ENCODE peak calls at places on chromosome 16, in eight cellular contexts. One of them, this sample, is unnamed.

GRCh38 chr16:16150117-16150877 is 73.0 kb downstream of the ABCC6 start:
- DNase-seq in stimulated activated CD4-positive, alpha-beta T cell treated with anti-CD3 and anti-CD28 coated beads, Interleukin-2, amount 100 ng/mL, for 24 hours: no peak
- DNase-seq in hepatocyte: peak; percentile 35
- DNase-seq in AG09319: peak; percentile 49
- DNase-seq in AG08396: peak; percentile 54
- DNase-seq in globus pallidus: peak; percentile 94
- DNase-seq in EL: no peak
- DNase-seq in coronary artery: peak; percentile 78
- DNase-seq in this sample: no peak

GRCh38 chr16:53456625-53457024 is 22.4 kb downstream of the RBL2 start:
- DNase-seq in EL: no peak
- DNase-seq in hepatocyte: no peak
- DNase-seq in coronary artery: no peak
- DNase-seq in AG09319: no peak
- DNase-seq in globus pallidus: no peak
- DNase-seq in stimulated activated CD4-positive, alpha-beta T cell treated with anti-CD3 and anti-CD28 coated beads, Interleukin-2, amount 100 ng/mL, for 24 hours: no peak
- DNase-seq in AG08396: no peak
- DNase-seq in this sample: peak; percentile 91

GRCh38 chr16:57863434-57864160 is 61.3 kb upstream of the KIFC3 start:
- DNase-seq in AG08396: peak; percentile 72
- DNase-seq in AG09319: peak; percentile 45
- DNase-seq in hepatocyte: peak; percentile 81
- DNase-seq in EL: peak; percentile 81
- DNase-seq in coronary artery: peak; percentile 74
- DNase-seq in stimulated activated CD4-positive, alpha-beta T cell treated with anti-CD3 and anti-CD28 coated beads, Interleukin-2, amount 100 ng/mL, for 24 hours: no peak
- DNase-seq in globus pallidus: peak; percentile 79
- DNase-seq in this sample: no peak

GRCh38 chr16:89365044-89365467 is 125.3 kb downstream of the ANKRD11 start:
- DNase-seq in globus pallidus: no peak
- DNase-seq in AG08396: peak; percentile 78
- DNase-seq in hepatocyte: no peak
- DNase-seq in AG09319: no peak
- DNase-seq in stimulated activated CD4-positive, alpha-beta T cell treated with anti-CD3 and anti-CD28 coated beads, Interleukin-2, amount 100 ng/mL, for 24 hours: no peak
- DNase-seq in coronary artery: no peak
- DNase-seq in EL: peak; percentile 83
- DNase-seq in this sample: no peak

GRCh38 chr16:54048994-54049929 is 237.3 kb downstream of the IRX3 start:
- DNase-seq in EL: no peak
- DNase-seq in AG08396: no peak
- DNase-seq in hepatocyte: no peak
- DNase-seq in AG09319: no peak
- DNase-seq in globus pallidus: no peak
- DNase-seq in stimulated activated CD4-positive, alpha-beta T cell treated with anti-CD3 and anti-CD28 coated beads, Interleukin-2, amount 100 ng/mL, for 24 hours: no peak
- DNase-seq in coronary artery: no peak
- DNase-seq in this sample: no peak

GRCh38 chr16:80202831-80203230 is 338.0 kb upstream of the DYNLRB2 start:
- DNase-seq in globus pallidus: no peak
- DNase-seq in stimulated activated CD4-positive, alpha-beta T cell treated with anti-CD3 and anti-CD28 coated beads, Interleukin-2, amount 100 ng/mL, for 24 hours: no peak
- DNase-seq in coronary artery: no peak
- DNase-seq in hepatocyte: no peak
- DNase-seq in EL: no peak
- DNase-seq in AG09319: no peak
- DNase-seq in AG08396: no peak
- DNase-seq in this sample: no peak

GRCh38 chr16:10668322-10669045 is 26.2 kb downstream of the TEKT5 start:
- DNase-seq in coronary artery: no peak
- DNase-seq in globus pallidus: peak; percentile 51
- DNase-seq in hepatocyte: peak; percentile 27
- DNase-seq in stimulated activated CD4-positive, alpha-beta T cell treated with anti-CD3 and anti-CD28 coated beads, Interleukin-2, amount 100 ng/mL, for 24 hours: no peak
- DNase-seq in AG09319: no peak
- DNase-seq in EL: peak; percentile 31
- DNase-seq in AG08396: peak; percentile 45
- DNase-seq in this sample: no peak

GRCh38 chr16:85418978-85419491 is 194.1 kb upstream of the GSE1 start:
- DNase-seq in EL: no peak
- DNase-seq in AG09319: no peak
- DNase-seq in coronary artery: no peak
- DNase-seq in stimulated activated CD4-positive, alpha-beta T cell treated with anti-CD3 and anti-CD28 coated beads, Interleukin-2, amount 100 ng/mL, for 24 hours: no peak
- DNase-seq in hepatocyte: no peak
- DNase-seq in AG08396: no peak
- DNase-seq in globus pallidus: no peak
- DNase-seq in this sample: no peak

GRCh38 chr16:87823146-87823929 is 46.0 kb downstream of the SLC7A5 start:
- DNase-seq in EL: no peak
- DNase-seq in AG09319: no peak
- DNase-seq in hepatocyte: no peak
- DNase-seq in coronary artery: no peak
- DNase-seq in AG08396: no peak
- DNase-seq in globus pallidus: no peak
- DNase-seq in stimulated activated CD4-positive, alpha-beta T cell treated with anti-CD3 and anti-CD28 coated beads, Interleukin-2, amount 100 ng/mL, for 24 hours: no peak
- DNase-seq in this sample: no peak

GRCh38 chr16:87255866-87256265 is 61.3 kb downstream of the C16orf95 start:
- DNase-seq in EL: no peak
- DNase-seq in globus pallidus: no peak
- DNase-seq in stimulated activated CD4-positive, alpha-beta T cell treated with anti-CD3 and anti-CD28 coated beads, Interleukin-2, amount 100 ng/mL, for 24 hours: no peak
- DNase-seq in AG08396: no peak
- DNase-seq in coronary artery: no peak
- DNase-seq in hepatocyte: no peak
- DNase-seq in AG09319: no peak
- DNase-seq in this sample: no peak

GRCh38 chr16:22077700-22078313 is 14.5 kb upstream of the VWA3A start:
- DNase-seq in AG09319: peak; percentile 32
- DNase-seq in stimulated activated CD4-positive, alpha-beta T cell treated with anti-CD3 and anti-CD28 coated beads, Interleukin-2, amount 100 ng/mL, for 24 hours: peak; percentile 82
- DNase-seq in EL: peak; percentile 57
- DNase-seq in hepatocyte: peak; percentile 77
- DNase-seq in globus pallidus: peak; percentile 33
- DNase-seq in AG08396: peak; percentile 60
- DNase-seq in coronary artery: no peak
- DNase-seq in this sample: peak; percentile 74

GRCh38 chr16:30637952-30638351 is 12.8 kb upstream of the PRR14 start:
- DNase-seq in AG08396: no peak
- DNase-seq in AG09319: no peak
- DNase-seq in stimulated activated CD4-positive, alpha-beta T cell treated with anti-CD3 and anti-CD28 coated beads, Interleukin-2, amount 100 ng/mL, for 24 hours: no peak
- DNase-seq in globus pallidus: no peak
- DNase-seq in coronary artery: no peak
- DNase-seq in hepatocyte: peak; percentile 49
- DNase-seq in EL: peak; percentile 65
- DNase-seq in this sample: no peak

GRCh38 chr16:75238132-75238852 is 13.1 kb downstream of the BCAR1 start:
- DNase-seq in AG08396: peak; percentile 94
- DNase-seq in stimulated activated CD4-positive, alpha-beta T cell treated with anti-CD3 and anti-CD28 coated beads, Interleukin-2, amount 100 ng/mL, for 24 hours: no peak
- DNase-seq in hepatocyte: peak; percentile 88
- DNase-seq in EL: peak; percentile 77
- DNase-seq in globus pallidus: peak; percentile 89
- DNase-seq in coronary artery: peak; percentile 95
- DNase-seq in AG09319: peak; percentile 75
- DNase-seq in this sample: no peak

GRCh38 chr16:47833771-47834170 is 322.0 kb downstream of the ABCC12 start:
- DNase-seq in hepatocyte: no peak
- DNase-seq in coronary artery: no peak
- DNase-seq in globus pallidus: no peak
- DNase-seq in AG08396: no peak
- DNase-seq in EL: no peak
- DNase-seq in AG09319: no peak
- DNase-seq in stimulated activated CD4-positive, alpha-beta T cell treated with anti-CD3 and anti-CD28 coated beads, Interleukin-2, amount 100 ng/mL, for 24 hours: no peak
- DNase-seq in this sample: no peak

GRCh38 chr16:1580256-1580655 is 31.6 kb downstream of the IFT140 start:
- DNase-seq in EL: no peak
- DNase-seq in coronary artery: no peak
- DNase-seq in AG09319: no peak
- DNase-seq in hepatocyte: no peak
- DNase-seq in globus pallidus: no peak
- DNase-seq in AG08396: no peak
- DNase-seq in stimulated activated CD4-positive, alpha-beta T cell treated with anti-CD3 and anti-CD28 coated beads, Interleukin-2, amount 100 ng/mL, for 24 hours: no peak
- DNase-seq in this sample: no peak

GRCh38 chr16:30619643-30620042 is 9.5 kb upstream of the ZNF689 start:
- DNase-seq in AG08396: no peak
- DNase-seq in stimulated activated CD4-positive, alpha-beta T cell treated with anti-CD3 and anti-CD28 coated beads, Interleukin-2, amount 100 ng/mL, for 24 hours: no peak
- DNase-seq in AG09319: no peak
- DNase-seq in EL: no peak
- DNase-seq in globus pallidus: no peak
- DNase-seq in hepatocyte: peak; percentile 28
- DNase-seq in coronary artery: no peak
- DNase-seq in this sample: no peak

GRCh38 chr16:58638148-58639036 is 8.8 kb upstream of the CNOT1 start:
- DNase-seq in AG09319: peak; percentile 77
- DNase-seq in hepatocyte: peak; percentile 82
- DNase-seq in AG08396: peak; percentile 82
- DNase-seq in EL: peak; percentile 89
- DNase-seq in globus pallidus: no peak
- DNase-seq in coronary artery: no peak
- DNase-seq in stimulated activated CD4-positive, alpha-beta T cell treated with anti-CD3 and anti-CD28 coated beads, Interleukin-2, amount 100 ng/mL, for 24 hours: no peak
- DNase-seq in this sample: no peak

GRCh38 chr16:31869511-31870201 is 4.0 kb upstream of the ZNF267 start:
- DNase-seq in globus pallidus: peak; percentile 63
- DNase-seq in AG09319: no peak
- DNase-seq in AG08396: peak; percentile 68
- DNase-seq in EL: peak; percentile 83
- DNase-seq in stimulated activated CD4-positive, alpha-beta T cell treated with anti-CD3 and anti-CD28 coated beads, Interleukin-2, amount 100 ng/mL, for 24 hours: peak; percentile 76
- DNase-seq in coronary artery: no peak
- DNase-seq in hepatocyte: no peak
- DNase-seq in this sample: peak; percentile 52

GRCh38 chr16:2614761-2615191 is 67.5 kb upstream of the KCTD5 start:
- DNase-seq in AG08396: no peak
- DNase-seq in coronary artery: no peak
- DNase-seq in hepatocyte: no peak
- DNase-seq in globus pallidus: no peak
- DNase-seq in AG09319: no peak
- DNase-seq in EL: no peak
- DNase-seq in stimulated activated CD4-positive, alpha-beta T cell treated with anti-CD3 and anti-CD28 coated beads, Interleukin-2, amount 100 ng/mL, for 24 hours: no peak
- DNase-seq in this sample: no peak

GRCh38 chr16:69773255-69773947 is 11.3 kb downstream of the WWP2 start:
- DNase-seq in globus pallidus: no peak
- DNase-seq in hepatocyte: no peak
- DNase-seq in AG08396: no peak
- DNase-seq in stimulated activated CD4-positive, alpha-beta T cell treated with anti-CD3 and anti-CD28 coated beads, Interleukin-2, amount 100 ng/mL, for 24 hours: no peak
- DNase-seq in AG09319: no peak
- DNase-seq in coronary artery: no peak
- DNase-seq in EL: no peak
- DNase-seq in this sample: no peak

GRCh38 chr16:58498341-58499091 is 1.4 kb upstream of the NDRG4 start:
- DNase-seq in globus pallidus: no peak
- DNase-seq in AG09319: no peak
- DNase-seq in coronary artery: no peak
- DNase-seq in EL: no peak
- DNase-seq in hepatocyte: no peak
- DNase-seq in stimulated activated CD4-positive, alpha-beta T cell treated with anti-CD3 and anti-CD28 coated beads, Interleukin-2, amount 100 ng/mL, for 24 hours: no peak
- DNase-seq in AG08396: no peak
- DNase-seq in this sample: no peak

GRCh38 chr16:3112881-3113574 is 642 bp downstream of the ZNF205 start:
- DNase-seq in AG09319: no peak
- DNase-seq in EL: no peak
- DNase-seq in coronary artery: no peak
- DNase-seq in stimulated activated CD4-positive, alpha-beta T cell treated with anti-CD3 and anti-CD28 coated beads, Interleukin-2, amount 100 ng/mL, for 24 hours: no peak
- DNase-seq in hepatocyte: no peak
- DNase-seq in globus pallidus: no peak
- DNase-seq in AG08396: no peak
- DNase-seq in this sample: no peak

GRCh38 chr16:67279296-67280089 is at the start of gene PLEKHG4:
- DNase-seq in AG09319: peak; percentile 40
- DNase-seq in stimulated activated CD4-positive, alpha-beta T cell treated with anti-CD3 and anti-CD28 coated beads, Interleukin-2, amount 100 ng/mL, for 24 hours: peak; percentile 83
- DNase-seq in coronary artery: no peak
- DNase-seq in hepatocyte: peak; percentile 90
- DNase-seq in AG08396: peak; percentile 93
- DNase-seq in globus pallidus: peak; percentile 34
- DNase-seq in EL: peak; percentile 78
- DNase-seq in this sample: peak; percentile 70

GRCh38 chr16:3532741-3533140 is 31.9 kb downstream of the CLUAP1 start:
- DNase-seq in globus pallidus: no peak
- DNase-seq in hepatocyte: no peak
- DNase-seq in stimulated activated CD4-positive, alpha-beta T cell treated with anti-CD3 and anti-CD28 coated beads, Interleukin-2, amount 100 ng/mL, for 24 hours: no peak
- DNase-seq in AG08396: no peak
- DNase-seq in coronary artery: no peak
- DNase-seq in EL: no peak
- DNase-seq in AG09319: no peak
- DNase-seq in this sample: no peak

This sample was measured in CD8-positive, alpha-beta memory T cell.